ENCODE peak calls at places on chromosome 7, in six cellular contexts. One of them, this sample, is unnamed.

GRCh38 chr7:41777894-41778596 is 75.2 kb upstream of the INHBA start:
- DNase-seq in IMR-90: no peak
- DNase-seq in H1: no peak
- DNase-seq in GM12892: no peak
- DNase-seq in heart left ventricle: no peak
- DNase-seq in NB4: peak; percentile 96
- DNase-seq in this sample: no peak

GRCh38 chr7:82413237-82413636 is 30.3 kb downstream of the CACNA2D1 start:
- DNase-seq in IMR-90: no peak
- DNase-seq in H1: no peak
- DNase-seq in GM12892: no peak
- DNase-seq in heart left ventricle: no peak
- DNase-seq in NB4: no peak
- DNase-seq in this sample: no peak

GRCh38 chr7:4416436-4417092 is 265.5 kb upstream of the FOXK1 start:
- DNase-seq in IMR-90: no peak
- DNase-seq in H1: no peak
- DNase-seq in GM12892: no peak
- DNase-seq in heart left ventricle: no peak
- DNase-seq in NB4: no peak
- DNase-seq in this sample: peak; percentile 7

GRCh38 chr7:127158659-127159058 is 94.1 kb downstream of the GRM8 start:
- DNase-seq in IMR-90: no peak
- DNase-seq in H1: no peak
- DNase-seq in GM12892: no peak
- DNase-seq in heart left ventricle: no peak
- DNase-seq in NB4: peak; percentile 31
- DNase-seq in this sample: peak; percentile 1

GRCh38 chr7:46414946-46415345 is 493.9 kb upstream of the IGFBP3 start:
- DNase-seq in IMR-90: no peak
- DNase-seq in H1: no peak
- DNase-seq in GM12892: no peak
- DNase-seq in heart left ventricle: no peak
- DNase-seq in NB4: no peak
- DNase-seq in this sample: no peak

GRCh38 chr7:86750124-86750523 is 106.4 kb downstream of the GRM3 start:
- DNase-seq in IMR-90: no peak
- DNase-seq in H1: no peak
- DNase-seq in GM12892: no peak
- DNase-seq in heart left ventricle: no peak
- DNase-seq in NB4: no peak
- DNase-seq in this sample: no peak

GRCh38 chr7:116354546-116355422 is 144.4 kb downstream of the TES start:
- DNase-seq in IMR-90: peak; percentile 98
- DNase-seq in H1: no peak
- DNase-seq in GM12892: no peak
- DNase-seq in heart left ventricle: peak; percentile 83
- DNase-seq in NB4: no peak
- DNase-seq in this sample: peak; percentile 14

GRCh38 chr7:70714506-70715038 is 417.4 kb upstream of the GALNT17 start:
- DNase-seq in IMR-90: no peak
- DNase-seq in H1: no peak
- DNase-seq in GM12892: no peak
- DNase-seq in heart left ventricle: no peak
- DNase-seq in NB4: no peak
- DNase-seq in this sample: no peak

GRCh38 chr7:27633062-27633461 is 29.6 kb downstream of the HIBADH start:
- DNase-seq in IMR-90: no peak
- DNase-seq in H1: no peak
- DNase-seq in GM12892: no peak
- DNase-seq in heart left ventricle: no peak
- DNase-seq in NB4: no peak
- DNase-seq in this sample: no peak

GRCh38 chr7:77687100-77687746 is 9.0 kb upstream of the RSBN1L start:
- DNase-seq in IMR-90: peak; percentile 85
- DNase-seq in H1: no peak
- DNase-seq in GM12892: no peak
- DNase-seq in heart left ventricle: no peak
- DNase-seq in NB4: no peak
- DNase-seq in this sample: no peak

GRCh38 chr7:47217570-47218360 is 364.1 kb downstream of the TNS3 start:
- DNase-seq in IMR-90: no peak
- DNase-seq in H1: no peak
- DNase-seq in GM12892: no peak
- DNase-seq in heart left ventricle: no peak
- DNase-seq in NB4: no peak
- DNase-seq in this sample: no peak

GRCh38 chr7:151439855-151440798 is at the start of gene CRYGN:
- DNase-seq in IMR-90: no peak
- DNase-seq in H1: peak; percentile 79
- DNase-seq in GM12892: no peak
- DNase-seq in heart left ventricle: no peak
- DNase-seq in NB4: no peak
- DNase-seq in this sample: no peak

GRCh38 chr7:49243521-49243920 is 319.2 kb downstream of the CDC14C start:
- DNase-seq in IMR-90: no peak
- DNase-seq in H1: no peak
- DNase-seq in GM12892: no peak
- DNase-seq in heart left ventricle: no peak
- DNase-seq in NB4: peak; percentile 21
- DNase-seq in this sample: peak; percentile 11

GRCh38 chr7:19107142-19107391 is 10.4 kb downstream of the TWIST1 start:
- DNase-seq in IMR-90: no peak
- DNase-seq in H1: no peak
- DNase-seq in GM12892: no peak
- DNase-seq in heart left ventricle: no peak
- DNase-seq in NB4: no peak
- DNase-seq in this sample: no peak

GRCh38 chr7:19105546-19105945 is 11.9 kb downstream of the TWIST1 start:
- DNase-seq in IMR-90: no peak
- DNase-seq in H1: no peak
- DNase-seq in GM12892: no peak
- DNase-seq in heart left ventricle: no peak
- DNase-seq in NB4: no peak
- DNase-seq in this sample: no peak

GRCh38 chr7:19108985-19109946 is 8.2 kb downstream of the TWIST1 start:
- DNase-seq in IMR-90: no peak
- DNase-seq in H1: no peak
- DNase-seq in GM12892: no peak
- DNase-seq in heart left ventricle: no peak
- DNase-seq in NB4: no peak
- DNase-seq in this sample: no peak

GRCh38 chr7:19107392-19108147 is 9.9 kb downstream of the TWIST1 start:
- DNase-seq in IMR-90: peak; percentile 68
- DNase-seq in H1: peak; percentile 69
- DNase-seq in GM12892: no peak
- DNase-seq in heart left ventricle: peak; percentile 32
- DNase-seq in NB4: peak; percentile 56
- DNase-seq in this sample: no peak

GRCh38 chr7:19106308-19107141 is 10.9 kb downstream of the TWIST1 start:
- DNase-seq in IMR-90: no peak
- DNase-seq in H1: peak; percentile 71
- DNase-seq in GM12892: no peak
- DNase-seq in heart left ventricle: peak; percentile 15
- DNase-seq in NB4: no peak
- DNase-seq in this sample: no peak
- TF ChIP-seq POLR2A in IMR-90: no peak
- TF ChIP-seq POLR2A in H1: no peak
- TF ChIP-seq POLR2A in GM12892: no peak
- TF ChIP-seq POLR2A in heart left ventricle: no peak
- TF ChIP-seq POLR2A in NB4: no peak
- TF ChIP-seq POLR2A in this sample: no peak

GRCh38 chr7:522938-523289 is 3.3 kb upstream of the PDGFA start:
- DNase-seq in IMR-90: no peak
- DNase-seq in H1: no peak
- DNase-seq in GM12892: no peak
- DNase-seq in heart left ventricle: no peak
- DNase-seq in NB4: no peak
- DNase-seq in this sample: no peak

GRCh38 chr7:522071-522937 is 2.7 kb upstream of the PDGFA start:
- DNase-seq in IMR-90: peak; percentile 32
- DNase-seq in H1: no peak
- DNase-seq in GM12892: no peak
- DNase-seq in heart left ventricle: peak; percentile 83
- DNase-seq in NB4: peak; percentile 44
- DNase-seq in this sample: peak; percentile 63

GRCh38 chr7:520503-521161 is 986 bp upstream of the PDGFA start:
- DNase-seq in IMR-90: no peak
- DNase-seq in H1: peak; percentile 77
- DNase-seq in GM12892: no peak
- DNase-seq in heart left ventricle: no peak
- DNase-seq in NB4: no peak
- DNase-seq in this sample: no peak

GRCh38 chr7:519974-520458 is 370 bp upstream of the PDGFA start:
- DNase-seq in IMR-90: peak; percentile 36
- DNase-seq in H1: peak; percentile 85
- DNase-seq in GM12892: no peak
- DNase-seq in heart left ventricle: peak; percentile 70
- DNase-seq in NB4: peak; percentile 53
- DNase-seq in this sample: peak; percentile 34

GRCh38 chr7:521221-522070 is 1.8 kb upstream of the PDGFA start:
- DNase-seq in IMR-90: peak; percentile 16
- DNase-seq in H1: peak; percentile 70
- DNase-seq in GM12892: no peak
- DNase-seq in heart left ventricle: peak; percentile 88
- DNase-seq in NB4: no peak
- DNase-seq in this sample: peak; percentile 41
- TF ChIP-seq POLR2A in IMR-90: no peak
- TF ChIP-seq POLR2A in H1: no peak
- TF ChIP-seq POLR2A in GM12892: no peak
- TF ChIP-seq POLR2A in heart left ventricle: no peak
- TF ChIP-seq POLR2A in NB4: no peak
- TF ChIP-seq POLR2A in this sample: no peak

GRCh38 chr7:227940-228339 is 35.6 kb downstream of the FAM20C start:
- DNase-seq in IMR-90: no peak
- DNase-seq in H1: no peak
- DNase-seq in GM12892: no peak
- DNase-seq in heart left ventricle: no peak
- DNase-seq in NB4: no peak
- DNase-seq in this sample: no peak

GRCh38 chr7:228610-229009 is 36.2 kb downstream of the FAM20C start:
- DNase-seq in IMR-90: no peak
- DNase-seq in H1: no peak
- DNase-seq in GM12892: no peak
- DNase-seq in heart left ventricle: no peak
- DNase-seq in NB4: no peak
- DNase-seq in this sample: no peak

GRCh38 chr7:230274-230673 is 37.9 kb downstream of the FAM20C start:
- DNase-seq in IMR-90: no peak
- DNase-seq in H1: no peak
- DNase-seq in GM12892: no peak
- DNase-seq in heart left ventricle: no peak
- DNase-seq in NB4: no peak
- DNase-seq in this sample: no peak

GRCh38 chr7:231030-231857 is 38.9 kb downstream of the FAM20C start:
- DNase-seq in IMR-90: no peak
- DNase-seq in H1: no peak
- DNase-seq in GM12892: no peak
- DNase-seq in heart left ventricle: no peak
- DNase-seq in NB4: peak; percentile 40
- DNase-seq in this sample: no peak

GRCh38 chr7:229184-229964 is 37.0 kb downstream of the FAM20C start:
- DNase-seq in IMR-90: peak; percentile 97
- DNase-seq in H1: no peak
- DNase-seq in GM12892: no peak
- DNase-seq in heart left ventricle: peak; percentile 66
- DNase-seq in NB4: no peak
- DNase-seq in this sample: no peak
- TF ChIP-seq POLR2A in IMR-90: no peak
- TF ChIP-seq POLR2A in H1: no peak
- TF ChIP-seq POLR2A in GM12892: no peak
- TF ChIP-seq POLR2A in heart left ventricle: no peak
- TF ChIP-seq POLR2A in NB4: no peak
- TF ChIP-seq POLR2A in this sample: no peak

GRCh38 chr7:20197837-20198236 is 19.3 kb downstream of the MACC1 start:
- DNase-seq in IMR-90: no peak
- DNase-seq in H1: no peak
- DNase-seq in GM12892: no peak
- DNase-seq in heart left ventricle: no peak
- DNase-seq in NB4: peak; percentile 29
- DNase-seq in this sample: peak; percentile 59

GRCh38 chr7:20198295-20198694 is 18.9 kb downstream of the MACC1 start:
- DNase-seq in IMR-90: no peak
- DNase-seq in H1: no peak
- DNase-seq in GM12892: no peak
- DNase-seq in heart left ventricle: no peak
- DNase-seq in NB4: no peak
- DNase-seq in this sample: no peak

GRCh38 chr7:20200361-20200760 is 16.8 kb downstream of the MACC1 start:
- DNase-seq in IMR-90: no peak
- DNase-seq in H1: no peak
- DNase-seq in GM12892: no peak
- DNase-seq in heart left ventricle: no peak
- DNase-seq in NB4: no peak
- DNase-seq in this sample: no peak

GRCh38 chr7:20200965-20201364 is 16.2 kb downstream of the MACC1 start:
- DNase-seq in IMR-90: no peak
- DNase-seq in H1: no peak
- DNase-seq in GM12892: no peak
- DNase-seq in heart left ventricle: no peak
- DNase-seq in NB4: no peak
- DNase-seq in this sample: no peak

GRCh38 chr7:20199015-20199737 is 18.0 kb downstream of the MACC1 start:
- DNase-seq in IMR-90: peak; percentile 87
- DNase-seq in H1: no peak
- DNase-seq in GM12892: no peak
- DNase-seq in heart left ventricle: no peak
- DNase-seq in NB4: peak; percentile 87
- DNase-seq in this sample: peak; percentile 84
- TF ChIP-seq POLR2A in IMR-90: no peak
- TF ChIP-seq POLR2A in H1: no peak
- TF ChIP-seq POLR2A in GM12892: peak; percentile 30
- TF ChIP-seq POLR2A in heart left ventricle: no peak
- TF ChIP-seq POLR2A in NB4: no peak
- TF ChIP-seq POLR2A in this sample: no peak

GRCh38 chr7:55965805-55966421 is 1.5 kb downstream of the NIPSNAP2 start:
- DNase-seq in IMR-90: peak; percentile 31
- DNase-seq in H1: no peak
- DNase-seq in GM12892: no peak
- DNase-seq in heart left ventricle: peak; percentile 54
- DNase-seq in NB4: no peak
- DNase-seq in this sample: no peak

GRCh38 chr7:55966851-55967250 is 2.5 kb downstream of the NIPSNAP2 start:
- DNase-seq in IMR-90: no peak
- DNase-seq in H1: no peak
- DNase-seq in GM12892: no peak
- DNase-seq in heart left ventricle: no peak
- DNase-seq in NB4: no peak
- DNase-seq in this sample: no peak

GRCh38 chr7:55964261-55964801 is at the start of gene NIPSNAP2:
- DNase-seq in IMR-90: peak; percentile 35
- DNase-seq in H1: peak; percentile 82
- DNase-seq in GM12892: peak; percentile 72
- DNase-seq in heart left ventricle: no peak
- DNase-seq in NB4: peak; percentile 81
- DNase-seq in this sample: peak; percentile 82

GRCh38 chr7:55963584-55964168 is 709 bp upstream of the NIPSNAP2 start:
- DNase-seq in IMR-90: no peak
- DNase-seq in H1: no peak
- DNase-seq in GM12892: no peak
- DNase-seq in heart left ventricle: no peak
- DNase-seq in NB4: no peak
- DNase-seq in this sample: no peak

GRCh38 chr7:55964802-55965470 is 551 bp downstream of the NIPSNAP2 start:
- DNase-seq in IMR-90: peak; percentile 19
- DNase-seq in H1: no peak
- DNase-seq in GM12892: peak; percentile 68
- DNase-seq in heart left ventricle: peak; percentile 90
- DNase-seq in NB4: peak; percentile 86
- DNase-seq in this sample: peak; percentile 86
- TF ChIP-seq POLR2A in IMR-90: peak; percentile 9
- TF ChIP-seq POLR2A in H1: peak; percentile 59
- TF ChIP-seq POLR2A in GM12892: peak; percentile 6
- TF ChIP-seq POLR2A in heart left ventricle: no peak
- TF ChIP-seq POLR2A in NB4: no peak
- TF ChIP-seq POLR2A in this sample: peak; percentile 56

This sample was measured in erythroblast.